ENCODE peak calls at places on chromosomes 5 and 9, in eight cellular contexts. One of them, this sample, is unnamed.
A peak's percentile ranks its signal among the peaks of the same experiment; 100 is the strongest.

GRCh38 chr5:81172710-81173109 is 60.4 kb upstream of the CKMT2 start:
- DNase-seq in esophagus squamous epithelium: no peak
- DNase-seq in A549: no peak
- DNase-seq in uterus: no peak
- DNase-seq in endothelial cell of umbilical vein: no peak
- DNase-seq in body of pancreas: no peak
- DNase-seq in IMR-90: peak; percentile 58
- DNase-seq in heart left ventricle: no peak
- DNase-seq in this sample: no peak

GRCh38 chr9:83920469-83920941 is 727 bp downstream of the KIF27 start:
- DNase-seq in esophagus squamous epithelium: no peak
- DNase-seq in A549: peak; percentile 60
- DNase-seq in uterus: peak; percentile 58
- DNase-seq in endothelial cell of umbilical vein: peak; percentile 63
- DNase-seq in body of pancreas: peak; percentile 77
- DNase-seq in IMR-90: peak; percentile 38
- DNase-seq in heart left ventricle: no peak
- DNase-seq in this sample: no peak

GRCh38 chr9:133979124-133979920 is 12.8 kb downstream of the VAV2 start:
- DNase-seq in esophagus squamous epithelium: no peak
- DNase-seq in A549: no peak
- DNase-seq in uterus: no peak
- DNase-seq in endothelial cell of umbilical vein: peak; percentile 36
- DNase-seq in body of pancreas: peak; percentile 56
- DNase-seq in IMR-90: peak; percentile 37
- DNase-seq in heart left ventricle: peak; percentile 60
- DNase-seq in this sample: no peak

GRCh38 chr5:180807654-180808414 is 5.2 kb upstream of the MGAT1 start:
- DNase-seq in esophagus squamous epithelium: no peak
- DNase-seq in A549: no peak
- DNase-seq in uterus: no peak
- DNase-seq in endothelial cell of umbilical vein: peak; percentile 54
- DNase-seq in body of pancreas: no peak
- DNase-seq in IMR-90: no peak
- DNase-seq in heart left ventricle: no peak
- DNase-seq in this sample: no peak

GRCh38 chr9:109286571-109286977 is 34.3 kb downstream of the EPB41L4B start:
- DNase-seq in esophagus squamous epithelium: no peak
- DNase-seq in A549: peak; percentile 23
- DNase-seq in uterus: no peak
- DNase-seq in endothelial cell of umbilical vein: no peak
- DNase-seq in body of pancreas: no peak
- DNase-seq in IMR-90: peak; percentile 33
- DNase-seq in heart left ventricle: no peak
- DNase-seq in this sample: peak; percentile 89

GRCh38 chr5:132998553-132998952 is 27.8 kb downstream of the ZCCHC10 start:
- DNase-seq in esophagus squamous epithelium: no peak
- DNase-seq in A549: no peak
- DNase-seq in uterus: no peak
- DNase-seq in endothelial cell of umbilical vein: no peak
- DNase-seq in body of pancreas: no peak
- DNase-seq in IMR-90: no peak
- DNase-seq in heart left ventricle: no peak
- DNase-seq in this sample: no peak

GRCh38 chr5:40550481-40550880 is 129.2 kb upstream of the PTGER4 start:
- DNase-seq in esophagus squamous epithelium: no peak
- DNase-seq in A549: no peak
- DNase-seq in uterus: no peak
- DNase-seq in endothelial cell of umbilical vein: no peak
- DNase-seq in body of pancreas: no peak
- DNase-seq in IMR-90: no peak
- DNase-seq in heart left ventricle: no peak
- DNase-seq in this sample: no peak

GRCh38 chr9:13432914-13433313 is 153.4 kb upstream of the MPDZ start:
- DNase-seq in esophagus squamous epithelium: no peak
- DNase-seq in A549: no peak
- DNase-seq in uterus: no peak
- DNase-seq in endothelial cell of umbilical vein: peak; percentile 52
- DNase-seq in body of pancreas: no peak
- DNase-seq in IMR-90: no peak
- DNase-seq in heart left ventricle: no peak
- DNase-seq in this sample: no peak

GRCh38 chr5:122153230-122153629 is 23.9 kb downstream of the ZNF474 start:
- DNase-seq in esophagus squamous epithelium: no peak
- DNase-seq in A549: no peak
- DNase-seq in uterus: no peak
- DNase-seq in endothelial cell of umbilical vein: no peak
- DNase-seq in body of pancreas: no peak
- DNase-seq in IMR-90: peak; percentile 91
- DNase-seq in heart left ventricle: no peak
- DNase-seq in this sample: no peak

GRCh38 chr5:55570026-55570425 is 35.3 kb upstream of the PLPP1 start:
- DNase-seq in esophagus squamous epithelium: no peak
- DNase-seq in A549: no peak
- DNase-seq in uterus: no peak
- DNase-seq in endothelial cell of umbilical vein: no peak
- DNase-seq in body of pancreas: no peak
- DNase-seq in IMR-90: peak; percentile 42
- DNase-seq in heart left ventricle: no peak
- DNase-seq in this sample: no peak

GRCh38 chr5:74464512-74465209 is 175.9 kb downstream of the ENC1 start:
- DNase-seq in esophagus squamous epithelium: no peak
- DNase-seq in A549: no peak
- DNase-seq in uterus: no peak
- DNase-seq in endothelial cell of umbilical vein: peak; percentile 5
- DNase-seq in body of pancreas: no peak
- DNase-seq in IMR-90: peak; percentile 2
- DNase-seq in heart left ventricle: peak; percentile 34
- DNase-seq in this sample: no peak

GRCh38 chr9:11915699-11916098 is 777.5 kb upstream of the TYRP1 start:
- DNase-seq in esophagus squamous epithelium: no peak
- DNase-seq in A549: no peak
- DNase-seq in uterus: no peak
- DNase-seq in endothelial cell of umbilical vein: no peak
- DNase-seq in body of pancreas: no peak
- DNase-seq in IMR-90: no peak
- DNase-seq in heart left ventricle: no peak
- DNase-seq in this sample: no peak

GRCh38 chr9:97831843-97832636 is 21.0 kb upstream of the FOXE1 start:
- DNase-seq in esophagus squamous epithelium: no peak
- DNase-seq in A549: no peak
- DNase-seq in uterus: no peak
- DNase-seq in endothelial cell of umbilical vein: no peak
- DNase-seq in body of pancreas: no peak
- DNase-seq in IMR-90: no peak
- DNase-seq in heart left ventricle: no peak
- DNase-seq in this sample: no peak

GRCh38 chr5:90134892-90135291 is 274.7 kb downstream of the CETN3 start:
- DNase-seq in esophagus squamous epithelium: no peak
- DNase-seq in A549: no peak
- DNase-seq in uterus: peak; percentile 87
- DNase-seq in endothelial cell of umbilical vein: peak; percentile 90
- DNase-seq in body of pancreas: peak; percentile 49
- DNase-seq in IMR-90: peak; percentile 31
- DNase-seq in heart left ventricle: peak; percentile 45
- DNase-seq in this sample: no peak

DNA sequence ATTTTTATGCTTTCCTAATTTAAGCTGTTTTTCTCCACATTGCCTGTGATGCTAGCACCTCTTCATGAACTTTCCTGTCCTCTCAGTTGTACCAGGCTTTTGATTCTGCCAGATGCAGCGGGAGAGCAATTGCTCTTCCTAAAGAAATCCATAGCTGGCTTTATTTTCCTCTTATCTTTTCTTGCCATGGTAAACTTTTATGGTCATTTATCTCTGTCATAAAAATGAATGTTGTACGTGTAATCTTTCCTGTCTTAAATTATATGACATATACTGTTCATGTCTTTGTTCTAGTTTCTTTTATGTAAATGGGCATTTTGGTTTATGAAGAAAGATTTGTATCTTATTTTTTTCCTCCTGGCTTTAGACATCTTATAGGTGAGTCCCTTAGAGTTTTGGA is 127.5 kb downstream of the SH3GL2 start:
- DNase-seq in esophagus squamous epithelium: no peak
- DNase-seq in A549: no peak
- DNase-seq in uterus: no peak
- DNase-seq in endothelial cell of umbilical vein: no peak
- DNase-seq in body of pancreas: no peak
- DNase-seq in IMR-90: no peak
- DNase-seq in heart left ventricle: no peak
- DNase-seq in this sample: no peak
- TF ChIP-seq POLR2A in esophagus squamous epithelium: no peak
- TF ChIP-seq POLR2A in A549: no peak
- TF ChIP-seq POLR2A in uterus: no peak
- TF ChIP-seq POLR2A in endothelial cell of umbilical vein: no peak
- TF ChIP-seq POLR2A in body of pancreas: no peak
- TF ChIP-seq POLR2A in IMR-90: no peak
- TF ChIP-seq POLR2A in heart left ventricle: no peak
- TF ChIP-seq POLR2A in this sample: no peak

DNA sequence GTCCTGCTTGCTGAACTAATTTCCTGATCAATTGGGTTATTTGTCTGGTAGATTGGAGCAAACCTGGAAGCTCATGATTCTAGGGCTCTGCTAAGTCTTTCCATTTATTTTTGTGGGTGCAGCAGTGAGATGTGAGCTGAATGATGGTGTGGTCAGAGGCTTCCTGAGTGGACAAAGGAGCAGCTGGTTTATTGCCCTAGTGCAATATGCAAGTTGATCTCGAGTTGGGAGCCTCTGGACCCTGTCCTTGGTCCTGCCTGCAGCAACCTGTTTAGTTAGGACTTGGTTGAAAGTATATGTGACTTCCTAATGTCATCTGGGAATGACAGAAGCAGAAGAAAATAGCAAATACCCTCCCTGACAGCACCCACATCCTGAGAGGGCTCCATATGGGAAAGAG is 4.2 kb upstream of the UNC5A start:
- DNase-seq in esophagus squamous epithelium: no peak
- DNase-seq in A549: no peak
- DNase-seq in uterus: no peak
- DNase-seq in endothelial cell of umbilical vein: peak; percentile 16
- DNase-seq in body of pancreas: no peak
- DNase-seq in IMR-90: peak; percentile 18
- DNase-seq in heart left ventricle: no peak
- DNase-seq in this sample: peak; percentile 38
- TF ChIP-seq POLR2A in esophagus squamous epithelium: no peak
- TF ChIP-seq POLR2A in A549: no peak
- TF ChIP-seq POLR2A in uterus: no peak
- TF ChIP-seq POLR2A in endothelial cell of umbilical vein: no peak
- TF ChIP-seq POLR2A in body of pancreas: no peak
- TF ChIP-seq POLR2A in IMR-90: no peak
- TF ChIP-seq POLR2A in heart left ventricle: no peak
- TF ChIP-seq POLR2A in this sample: no peak

DNA sequence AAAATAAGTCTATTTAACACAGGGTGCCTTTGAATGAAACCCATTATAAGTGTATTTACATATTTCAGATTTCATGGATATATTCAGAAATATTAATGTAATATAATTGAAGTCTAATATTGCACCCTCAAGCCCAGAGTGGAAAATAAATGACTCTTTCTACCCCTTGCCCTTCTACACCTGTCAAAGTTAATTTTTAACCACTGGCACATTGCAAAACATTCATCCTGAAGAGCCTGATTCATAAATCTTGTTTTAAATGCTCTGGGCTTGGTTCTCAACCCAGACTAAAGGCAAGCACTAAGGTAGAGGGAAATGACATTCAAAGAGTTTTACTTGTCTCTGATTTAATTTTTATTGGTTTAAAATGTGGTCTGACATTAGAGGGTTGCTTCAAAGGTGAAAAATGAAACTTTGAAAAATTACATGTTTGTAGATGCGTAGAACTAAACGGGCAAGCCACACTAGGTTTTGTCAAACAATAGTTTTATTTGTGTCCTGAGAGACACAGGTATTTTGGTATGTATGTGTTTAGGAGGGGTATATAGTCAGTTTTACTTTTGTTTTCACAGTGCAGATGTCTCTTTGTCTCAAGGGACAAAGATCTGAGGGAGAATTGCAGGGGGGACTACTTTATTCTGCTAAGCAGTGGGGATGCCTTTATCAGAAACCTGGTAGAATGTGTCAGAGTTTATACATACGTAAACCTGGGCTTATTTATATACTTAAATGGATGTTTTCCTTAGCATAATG is 69.7 kb downstream of the PIK3R1 start:
- DNase-seq in esophagus squamous epithelium: no peak
- DNase-seq in A549: no peak
- DNase-seq in uterus: no peak
- DNase-seq in endothelial cell of umbilical vein: no peak
- DNase-seq in body of pancreas: peak; percentile 18
- DNase-seq in IMR-90: no peak
- DNase-seq in heart left ventricle: no peak
- DNase-seq in this sample: no peak
- TF ChIP-seq POLR2A in esophagus squamous epithelium: no peak
- TF ChIP-seq POLR2A in A549: no peak
- TF ChIP-seq POLR2A in uterus: no peak
- TF ChIP-seq POLR2A in endothelial cell of umbilical vein: no peak
- TF ChIP-seq POLR2A in body of pancreas: no peak
- TF ChIP-seq POLR2A in IMR-90: no peak
- TF ChIP-seq POLR2A in heart left ventricle: no peak
- TF ChIP-seq POLR2A in this sample: no peak

GRCh38 chr5:42811591-42812392 is at the start of gene SELENOP:
- DNase-seq in esophagus squamous epithelium: no peak
- DNase-seq in A549: no peak
- DNase-seq in uterus: peak; percentile 82
- DNase-seq in endothelial cell of umbilical vein: peak; percentile 8
- DNase-seq in body of pancreas: peak; percentile 88
- DNase-seq in IMR-90: no peak
- DNase-seq in heart left ventricle: peak; percentile 79
- DNase-seq in this sample: peak; percentile 11
- TF ChIP-seq POLR2A in esophagus squamous epithelium: no peak
- TF ChIP-seq POLR2A in A549: no peak
- TF ChIP-seq POLR2A in uterus: peak; percentile 78
- TF ChIP-seq POLR2A in endothelial cell of umbilical vein: no peak
- TF ChIP-seq POLR2A in body of pancreas: peak; percentile 98
- TF ChIP-seq POLR2A in IMR-90: no peak
- TF ChIP-seq POLR2A in heart left ventricle: peak; percentile 30
- TF ChIP-seq POLR2A in this sample: no peak

DNA sequence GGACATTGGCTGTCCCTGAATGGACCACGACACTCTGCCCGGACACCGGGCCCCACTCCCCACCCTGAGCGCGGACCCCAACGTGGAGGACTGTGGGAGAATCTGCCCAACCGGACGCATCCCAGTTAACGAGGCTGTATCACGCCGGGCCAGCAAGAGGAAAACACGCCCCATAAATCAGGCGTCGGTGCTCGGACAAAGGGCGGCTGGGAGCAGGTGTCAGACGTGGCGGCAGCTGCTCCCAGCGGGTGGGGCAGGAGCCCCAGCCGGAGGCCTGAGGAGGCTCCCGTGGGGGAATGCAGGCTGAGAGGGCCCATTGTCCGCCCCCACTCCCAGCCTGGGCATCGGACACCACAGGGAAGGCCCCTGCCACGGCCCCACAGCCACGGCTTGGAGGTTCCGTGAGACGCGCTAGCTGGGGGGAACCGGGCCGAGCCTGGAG is 19.2 kb downstream of the NOTCH1 start:
- DNase-seq in esophagus squamous epithelium: no peak
- DNase-seq in A549: no peak
- DNase-seq in uterus: no peak
- DNase-seq in endothelial cell of umbilical vein: no peak
- DNase-seq in body of pancreas: no peak
- DNase-seq in IMR-90: no peak
- DNase-seq in heart left ventricle: no peak
- DNase-seq in this sample: no peak
- TF ChIP-seq POLR2A in esophagus squamous epithelium: no peak
- TF ChIP-seq POLR2A in A549: no peak
- TF ChIP-seq POLR2A in uterus: no peak
- TF ChIP-seq POLR2A in endothelial cell of umbilical vein: no peak
- TF ChIP-seq POLR2A in body of pancreas: no peak
- TF ChIP-seq POLR2A in IMR-90: no peak
- TF ChIP-seq POLR2A in heart left ventricle: no peak
- TF ChIP-seq POLR2A in this sample: no peak